ENCODE peak calls at places on chromosomes 12 and 14, in six cellular contexts. D is neuronal stem cell; X is effector memory CD4-positive, alpha-beta T cell; T is A673; O is GM23248; U is OCI-LY7. F is an unnamed sample.

GRCh38 chr12:122880668-122881067 is 15.3 kb downstream of the VPS37B start:
- DNase-seq in O (peak; percentile 60), D (no peak), U (peak; percentile 66), T (peak; percentile 87), X (no peak), F (no peak)

GRCh38 chr12:4591180-4591687 is 29.2 kb downstream of the DYRK4 start:
- DNase-seq in U (no peak), D (no peak), T (no peak), X (no peak), O (no peak), F (no peak)

GRCh38 chr14:59301354-59301753 is 112.9 kb downstream of the DAAM1 start:
- DNase-seq in O (no peak), T (no peak), U (peak; percentile 96), D (no peak), X (no peak), F (no peak)

GRCh38 chr14:89040438-89041244 is 216.2 kb downstream of the TTC8 start:
- DNase-seq in T (peak; percentile 81), X (peak; percentile 59), D (peak; percentile 78), O (peak; percentile 92), U (peak; percentile 69), F (peak; percentile 71)

GRCh38 chr12:46303039-46303666 is 34.3 kb upstream of the SLC38A1 start:
- DNase-seq in D (no peak), U (peak; percentile 60), T (peak; percentile 57), X (peak; percentile 40), O (peak; percentile 53), F (peak; percentile 25)

GRCh38 chr12:85549658-85550057 is 269.6 kb downstream of the ALX1 start:
- DNase-seq in T (no peak), D (no peak), O (no peak), X (no peak), U (no peak), F (no peak)

GRCh38 chr14:92651793-92652382 is 96.5 kb downstream of the LGMN start:
- DNase-seq in D (no peak), T (no peak), O (no peak), U (no peak), X (no peak), F (peak; percentile 26)

GRCh38 chr14:77139540-77140342 is 1.9 kb downstream of the ZDHHC22 start:
- DNase-seq in T (peak; percentile 72), D (peak; percentile 60), O (peak; percentile 53), U (peak; percentile 43), X (no peak), F (no peak)

GRCh38 chr14:68133856-68134255 is 314.3 kb downstream of the RAD51B start:
- DNase-seq in U (no peak), O (no peak), D (no peak), X (no peak), T (no peak), F (no peak)

GRCh38 chr12:24608637-24609285 is 340.1 kb downstream of the BCAT1 start:
- DNase-seq in T (peak; percentile 85), O (no peak), D (no peak), U (no peak), X (no peak), F (no peak)

GRCh38 chr14:20516921-20517320 is 11.6 kb downstream of the RNASE10 start:
- DNase-seq in T (no peak), U (no peak), D (no peak), O (peak; percentile 63), X (no peak), F (no peak)

GRCh38 chr14:21309238-21309636 is 29.4 kb downstream of the RPGRIP1 start:
- DNase-seq in U (peak; percentile 11), O (no peak), T (no peak), X (no peak), D (no peak), F (no peak)

GRCh38 chr14:71063351-71063750 is 156.1 kb downstream of the PCNX1 start:
- DNase-seq in D (no peak), O (peak; percentile 32), U (no peak), T (no peak), X (no peak), F (no peak)

GRCh38 chr12:79452906-79453305 is 237.9 kb downstream of the PAWR start:
- DNase-seq in X (no peak), T (no peak), O (no peak), D (no peak), U (no peak), F (no peak)

GRCh38 chr14:95291859-95292542 is 27.7 kb downstream of the CLMN start:
- DNase-seq in D (no peak), T (peak; percentile 61), X (no peak), O (peak; percentile 55), U (peak; percentile 54), F (no peak)

GRCh38 chr12:108854055-108854452 is 3.3 kb downstream of the SSH1 start:
- DNase-seq in D (no peak), O (peak; percentile 91), U (no peak), X (no peak), T (no peak), F (no peak)

GRCh38 chr12:12720637-12721250 is 3.6 kb downstream of the CDKN1B start:
- DNase-seq in U (no peak), O (peak; percentile 45), T (no peak), D (no peak), X (no peak), F (no peak)

GRCh38 chr14:61498811-61499210 is 177.4 kb downstream of the PRKCH start:
- DNase-seq in X (no peak), D (no peak), O (peak; percentile 71), T (no peak), U (no peak), F (no peak)

DNA sequence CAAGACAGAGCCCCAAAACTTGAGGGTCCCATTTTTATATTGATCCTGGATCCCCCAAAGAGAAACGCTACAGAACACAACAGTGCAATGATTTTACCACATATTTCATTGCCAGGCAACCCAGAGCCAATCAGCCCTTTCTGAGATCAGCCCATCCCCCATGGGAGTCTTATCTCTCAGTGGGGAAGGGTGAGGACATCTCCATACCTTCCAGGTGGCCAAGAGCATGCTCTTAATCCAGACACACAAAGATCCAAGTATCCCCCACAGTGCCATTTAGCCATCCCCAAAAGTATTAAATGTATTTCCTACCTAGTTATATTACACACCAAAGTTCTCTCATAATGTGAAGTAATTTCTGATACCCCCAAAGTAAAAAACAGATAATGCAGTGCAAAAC is 62.6 kb upstream of the AMN start:
- DNase-seq in D (no peak), T (no peak), U (no peak), O (no peak), X (no peak), F (no peak)
- H3K9me3 ChIP-seq in D (peaks cover 43% of the 10 kb centered on the region), T (peaks cover 17% of the 10 kb centered on the region), U (no peaks in the 10 kb centered on the region), O (no peaks in the 10 kb centered on the region), X (no peaks in the 10 kb centered on the region), F (no peaks in the 10 kb centered on the region)

GRCh38 chr14:84028205-84028604 is 1501.7 kb upstream of the FLRT2 start:
- DNase-seq in D (no peak), X (no peak), U (no peak), T (peak; percentile 88), O (no peak), F (no peak)

GRCh38 chr14:84029246-84029645 is 1500.7 kb upstream of the FLRT2 start:
- DNase-seq in T (peak; percentile 52), D (no peak), O (no peak), X (no peak), U (no peak), F (no peak)

GRCh38 chr14:84024231-84024630 is 1505.7 kb upstream of the FLRT2 start:
- DNase-seq in D (no peak), T (peak; percentile 84), O (no peak), X (no peak), U (no peak), F (no peak)

GRCh38 chr14:84025258-84026012 is 1504.5 kb upstream of the FLRT2 start:
- DNase-seq in O (no peak), T (peak; percentile 55), D (no peak), U (no peak), X (no peak), F (no peak)

DNA sequence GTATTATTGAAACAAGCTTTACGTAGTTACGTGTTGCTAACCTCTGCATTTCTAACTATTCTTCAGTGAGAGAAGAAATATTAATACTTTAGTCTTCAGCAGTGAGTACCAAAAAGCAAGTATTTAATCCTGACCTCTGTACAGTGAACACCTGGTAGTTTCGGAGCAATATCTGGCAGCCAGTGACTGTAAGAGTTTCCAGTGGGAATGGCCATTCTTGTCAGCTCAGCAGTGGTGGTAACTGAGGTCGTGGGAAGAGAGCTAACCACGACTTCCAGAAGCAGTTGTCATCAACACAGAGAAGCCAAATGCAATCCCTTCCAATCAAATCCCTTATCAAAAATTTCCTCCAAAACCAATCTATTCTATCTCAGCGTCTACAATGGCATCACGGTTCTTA is 1500.2 kb upstream of the FLRT2 start:
- DNase-seq in D (no peak), O (no peak), X (no peak), T (no peak), U (no peak), F (no peak)
- H3K9me3 ChIP-seq in D (no peaks in the 10 kb centered on the region), O (no peaks in the 10 kb centered on the region), X (no peaks in the 10 kb centered on the region), T (no peaks in the 10 kb centered on the region), U (no peaks in the 10 kb centered on the region), F (no peaks in the 10 kb centered on the region)

GRCh38 chr14:99995700-99996356 is 69.4 kb upstream of the EVL start:
- DNase-seq in D (no peak), U (peak; percentile 89), X (peak; percentile 34), T (peak; percentile 69), O (peak; percentile 69), F (peak; percentile 27)

GRCh38 chr14:99991306-99991705 is 73.9 kb upstream of the EVL start:
- DNase-seq in U (no peak), T (no peak), O (peak; percentile 47), D (no peak), X (no peak), F (no peak)

GRCh38 chr14:99996951-99997571 is 68.2 kb upstream of the EVL start:
- DNase-seq in U (no peak), D (no peak), O (peak; percentile 67), T (no peak), X (no peak), F (no peak)
- H3K9me3 ChIP-seq in U (peaks cover 14% of the 10 kb centered on the region), D (peaks cover 40% of the 10 kb centered on the region), O (no peaks in the 10 kb centered on the region), T (peaks cover 3% of the 10 kb centered on the region), X (no peaks in the 10 kb centered on the region), F (no peaks in the 10 kb centered on the region)

GRCh38 chr12:1838223-1838993 is 18.0 kb downstream of the LRTM2 start:
- DNase-seq in T (no peak), U (no peak), D (no peak), X (no peak), O (no peak), F (no peak)
- H3K9me3 ChIP-seq in T (no peaks in the 10 kb centered on the region), U (no peaks in the 10 kb centered on the region), D (no peaks in the 10 kb centered on the region), X (no peaks in the 10 kb centered on the region), O (no peaks in the 10 kb centered on the region), F (no peaks in the 10 kb centered on the region)

GRCh38 chr14:55599250-55599879 is 19.4 kb downstream of the KTN1 start:
- DNase-seq in T (peak; percentile 37), U (no peak), D (no peak), X (no peak), O (no peak), F (no peak)
- H3K9me3 ChIP-seq in T (peaks cover 3% of the 10 kb centered on the region), U (no peaks in the 10 kb centered on the region), D (peaks cover 18% of the 10 kb centered on the region), X (no peaks in the 10 kb centered on the region), O (no peaks in the 10 kb centered on the region), F (no peaks in the 10 kb centered on the region)

GRCh38 chr12:34296143-34297041 is 274.1 kb downstream of the ALG10 start:
- DNase-seq in D (no peak), U (no peak), O (no peak), T (no peak), X (no peak), F (peak; percentile 4)

GRCh38 chr12:34294137-34294536 is 271.8 kb downstream of the ALG10 start:
- DNase-seq in O (no peak), T (no peak), D (no peak), U (no peak), X (no peak), F (no peak)

GRCh38 chr12:34294671-34295365 is 272.5 kb downstream of the ALG10 start:
- DNase-seq in D (no peak), O (no peak), U (no peak), X (no peak), T (no peak), F (no peak)

GRCh38 chr12:34297126-34297789 is 275.0 kb downstream of the ALG10 start:
- DNase-seq in O (no peak), U (no peak), D (no peak), X (no peak), T (no peak), F (no peak)

GRCh38 chr12:34295366-34296142 is 273.3 kb downstream of the ALG10 start:
- DNase-seq in U (no peak), D (no peak), O (no peak), X (no peak), T (no peak), F (no peak)
- H3K9me3 ChIP-seq in U (no peaks in the 10 kb centered on the region), D (no peaks in the 10 kb centered on the region), O (no peaks in the 10 kb centered on the region), X (no peaks in the 10 kb centered on the region), T (peaks cover 48% of the 10 kb centered on the region), F (no peaks in the 10 kb centered on the region)

F was measured in T-helper 17 cell.